ENCODE peak calls at places on chromosomes 13 and 19, in nine cellular contexts. J, W, S, R, E, P, Y, O and Z are unnamed samples.

GRCh38 chr13:32471187-32471922 is 43.4 kb upstream of the N4BP2L1 start:
- DNase-seq in J (no peak), W (peak; percentile 22), S (no peak), R (no peak), E (peak; percentile 73), P (peak; percentile 26), Y (no peak), O (no peak), Z (no peak)

GRCh38 chr19:45528149-45528743 is 21.0 kb downstream of the VASP start:
- DNase-seq in J (no peak), W (no peak), S (no peak), R (no peak), E (peak; percentile 45), P (no peak), Y (no peak), O (no peak), Z (no peak)

GRCh38 chr19:32018014-32018413 is 327.4 kb upstream of the ZNF507 start:
- DNase-seq in J (peak; percentile 91), W (no peak), S (peak; percentile 5), R (no peak), E (no peak), P (no peak), Y (no peak), O (no peak), Z (no peak)

GRCh38 chr13:111508902-111509509 is 188.6 kb downstream of the TEX29 start:
- DNase-seq in J (peak; percentile 42), W (no peak), S (no peak), R (no peak), E (no peak), P (no peak), Y (no peak), O (no peak), Z (no peak)

GRCh38 chr19:21474671-21475181 is 30.7 kb upstream of the ZNF429 start:
- DNase-seq in J (no peak), W (peak; percentile 86), S (no peak), R (peak; percentile 67), E (peak; percentile 4), P (peak; percentile 2), Y (peak; percentile 7), O (peak; percentile 70), Z (peak; percentile 64)

GRCh38 chr13:95498886-95499285 is 53.6 kb upstream of the CLDN10 start:
- DNase-seq in J (no peak), W (no peak), S (no peak), R (no peak), E (no peak), P (no peak), Y (no peak), O (no peak), Z (no peak)

GRCh38 chr13:43388282-43389034 is 365.1 kb downstream of the DNAJC15 start:
- DNase-seq in J (no peak), W (no peak), S (no peak), R (no peak), E (no peak), P (no peak), Y (no peak), O (no peak), Z (no peak)

GRCh38 chr13:51044023-51044665 is 66.9 kb downstream of the C13orf42 start:
- DNase-seq in J (no peak), W (no peak), S (no peak), R (no peak), E (no peak), P (no peak), Y (no peak), O (no peak), Z (no peak)

GRCh38 chr19:48737360-48737998 is 2.9 kb downstream of the RASIP1 start:
- DNase-seq in J (no peak), W (no peak), S (no peak), R (no peak), E (no peak), P (no peak), Y (no peak), O (no peak), Z (no peak)

GRCh38 chr13:25406377-25406776 is 34.6 kb downstream of the ATP8A2 start:
- DNase-seq in J (no peak), W (no peak), S (no peak), R (no peak), E (no peak), P (no peak), Y (peak; percentile 3), O (no peak), Z (no peak)

GRCh38 chr13:54449922-54450321 is 1421.3 kb downstream of the OLFM4 start:
- DNase-seq in J (no peak), W (no peak), S (no peak), R (no peak), E (no peak), P (no peak), Y (no peak), O (no peak), Z (no peak)

GRCh38 chr19:31312004-31312403 is 37.2 kb downstream of the TSHZ3 start:
- DNase-seq in J (no peak), W (no peak), S (peak; percentile 41), R (no peak), E (peak; percentile 88), P (peak; percentile 18), Y (peak; percentile 79), O (no peak), Z (no peak)

GRCh38 chr13:30529085-30529815 is 63.5 kb upstream of the HMGB1 start:
- DNase-seq in J (no peak), W (no peak), S (no peak), R (no peak), E (peak; percentile 33), P (no peak), Y (no peak), O (no peak), Z (no peak)

GRCh38 chr19:6204212-6204611 is 68.7 kb downstream of the ACSBG2 start:
- DNase-seq in J (no peak), W (no peak), S (no peak), R (no peak), E (peak; percentile 9), P (no peak), Y (no peak), O (no peak), Z (no peak)

GRCh38 chr13:79401259-79402071 is 4.6 kb downstream of the RBM26 start:
- DNase-seq in J (no peak), W (no peak), S (no peak), R (peak; percentile 6), E (no peak), P (no peak), Y (no peak), O (peak; percentile 57), Z (no peak)

GRCh38 chr13:113540523-113540922 is 44.0 kb upstream of the TFDP1 start:
- DNase-seq in J (no peak), W (no peak), S (no peak), R (no peak), E (no peak), P (no peak), Y (no peak), O (no peak), Z (no peak)
- H3K4me3 ChIP-seq in J (no peak overlapping the region), W (no peak overlapping the region), S (no peak overlapping the region), R (no peak overlapping the region), E (no peak overlapping the region), P (no peak overlapping the region), Y (no peak overlapping the region), O (no peak overlapping the region), Z (no peak overlapping the region)

GRCh38 chr19:35732540-35733179 is 9.6 kb downstream of the IGFLR1 start:
- DNase-seq in J (no peak), W (no peak), S (no peak), R (no peak), E (no peak), P (no peak), Y (no peak), O (no peak), Z (no peak)

GRCh38 chr19:35733180-35734125 is 8.8 kb downstream of the IGFLR1 start:
- DNase-seq in J (no peak), W (no peak), S (no peak), R (no peak), E (no peak), P (no peak), Y (no peak), O (no peak), Z (no peak)

GRCh38 chr19:35734889-35735288 is 7.4 kb downstream of the IGFLR1 start:
- DNase-seq in J (no peak), W (no peak), S (no peak), R (no peak), E (no peak), P (no peak), Y (no peak), O (no peak), Z (no peak)

GRCh38 chr19:35731779-35732405 is 10.4 kb downstream of the IGFLR1 start:
- DNase-seq in J (no peak), W (no peak), S (no peak), R (no peak), E (no peak), P (no peak), Y (no peak), O (no peak), Z (no peak)

DNA sequence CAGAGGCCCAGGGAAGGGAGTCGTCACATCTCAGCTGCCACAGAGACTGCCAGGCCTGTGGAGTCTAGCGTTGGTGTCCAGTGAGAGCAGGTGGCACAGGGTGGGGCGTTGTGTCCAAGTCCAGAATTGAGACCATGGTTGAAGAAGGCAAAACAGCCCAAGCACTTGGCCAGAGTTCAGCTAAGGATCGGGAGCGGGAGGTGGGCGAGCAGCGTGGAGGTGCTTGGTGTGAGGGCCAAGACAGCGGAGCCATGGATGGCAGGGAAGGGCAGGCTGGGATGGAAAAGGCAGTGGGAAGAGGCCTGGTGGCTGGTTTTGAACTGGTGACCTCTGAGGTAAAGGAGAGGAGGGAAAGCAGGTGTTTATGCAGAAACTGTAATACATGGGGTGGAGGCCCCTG is 8.0 kb downstream of the IGFLR1 start:
- DNase-seq in J (no peak), W (no peak), S (no peak), R (no peak), E (no peak), P (no peak), Y (no peak), O (no peak), Z (no peak)
- H3K4me3 ChIP-seq in J (no peak overlapping the region), W (no peak overlapping the region), S (no peak overlapping the region), R (no peak overlapping the region), E (no peak overlapping the region), P (no peak overlapping the region), Y (no peak overlapping the region), O (no peak overlapping the region), Z (no peak overlapping the region)

DNA sequence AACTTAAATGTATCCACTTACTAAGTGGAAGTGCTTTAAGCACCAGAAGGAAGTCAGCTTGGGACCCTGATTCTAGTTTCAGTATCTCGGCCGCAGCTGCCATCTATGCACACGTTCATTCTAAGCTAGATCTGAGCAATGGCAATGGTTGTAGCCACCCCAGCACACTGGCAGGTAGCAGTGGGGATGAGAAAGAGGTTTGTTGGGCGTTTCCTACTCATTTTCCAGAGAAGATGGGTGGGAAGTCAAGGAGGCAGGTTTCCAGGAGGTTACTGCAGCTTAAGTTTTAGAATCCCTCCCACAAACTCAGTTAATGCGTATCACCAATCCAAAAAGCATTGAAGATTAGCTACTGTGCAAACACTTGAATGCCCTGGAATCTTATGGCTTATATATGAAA is 114.2 kb upstream of the TSC22D1 start:
- DNase-seq in J (no peak), W (no peak), S (no peak), R (no peak), E (no peak), P (no peak), Y (no peak), O (no peak), Z (no peak)
- H3K4me3 ChIP-seq in J (no peak overlapping the region), W (no peak overlapping the region), S (no peak overlapping the region), R (no peak overlapping the region), E (no peak overlapping the region), P (no peak overlapping the region), Y (no peak overlapping the region), O (no peak overlapping the region), Z (no peak overlapping the region)

DNA sequence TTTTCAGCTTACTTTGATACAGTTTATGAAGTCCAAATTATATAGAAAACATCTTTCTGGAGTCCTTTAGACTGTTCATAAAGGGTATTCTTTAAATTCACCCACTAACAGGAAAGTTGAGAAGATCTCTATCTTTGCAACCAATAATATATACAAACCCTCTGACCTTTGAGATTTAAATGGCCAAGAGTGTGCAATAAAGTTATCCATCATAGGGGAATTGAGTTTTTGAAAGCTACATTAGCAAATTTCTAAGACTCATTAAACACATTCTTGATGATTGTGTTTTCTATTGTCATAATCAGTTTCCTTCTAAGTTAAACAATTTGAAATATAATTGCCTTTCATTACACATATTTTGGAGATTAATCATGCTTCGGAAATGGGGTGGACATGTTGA is 15.9 kb downstream of the FLT1 start:
- DNase-seq in J (no peak), W (no peak), S (no peak), R (no peak), E (no peak), P (no peak), Y (no peak), O (no peak), Z (no peak)
- H3K4me3 ChIP-seq in J (no peak overlapping the region), W (no peak overlapping the region), S (no peak overlapping the region), R (no peak overlapping the region), E (no peak overlapping the region), P (no peak overlapping the region), Y (no peak overlapping the region), O (no peak overlapping the region), Z (no peak overlapping the region)